ENCODE peak calls at places on chromosomes 6 and 20, in nine cellular contexts. W is ELR; U is AG08395; R is mucosa of descending colon; V is NCI-H1105; H is CD4-positive, alpha-beta memory T cell; G is ureter; L is cardiac muscle cell; Z is AG09309. E is an unnamed sample.

GRCh38 chr20:47389867-47390347 is 33.4 kb upstream of the ZMYND8 start:
- DNase-seq in W (peak; percentile 98), U (no peak), R (no peak), V (no peak), H (no peak), G (no peak), L (no peak), Z (no peak), E (peak; percentile 71)

GRCh38 chr20:26218301-26218700 is 521.6 kb upstream of the ZNF337 start:
- DNase-seq in W (peak; percentile 36), U (peak; percentile 7), R (no peak), V (no peak), H (no peak), G (no peak), L (no peak), Z (no peak), E (no peak)

GRCh38 chr6:132498638-132499037 is 14.3 kb downstream of the STX7 start:
- DNase-seq in W (no peak), U (no peak), R (no peak), V (no peak), H (no peak), G (no peak), L (no peak), Z (no peak), E (no peak)

GRCh38 chr6:151044465-151045441 is 179.3 kb downstream of the MTHFD1L start:
- DNase-seq in W (peak; percentile 88), U (no peak), R (peak; percentile 87), V (no peak), H (no peak), G (peak; percentile 71), L (no peak), Z (no peak), E (no peak)

GRCh38 chr6:16639689-16640480 is 121.4 kb downstream of the ATXN1 start:
- DNase-seq in W (peak; percentile 93), U (peak; percentile 84), R (no peak), V (no peak), H (no peak), G (no peak), L (no peak), Z (peak; percentile 55), E (peak; percentile 42)

GRCh38 chr6:160256445-160256844 is 2.2 kb downstream of the SLC22A2 start:
- DNase-seq in W (no peak), U (no peak), R (no peak), V (no peak), H (no peak), G (no peak), L (no peak), Z (no peak), E (no peak)

GRCh38 chr6:140537834-140538680 is 1163.6 kb upstream of the CITED2 start:
- DNase-seq in W (peak; percentile 93), U (peak; percentile 80), R (no peak), V (no peak), H (no peak), G (no peak), L (peak; percentile 71), Z (peak; percentile 100), E (peak; percentile 93)

GRCh38 chr20:43721097-43721428 is 5.7 kb downstream of the GTSF1L start:
- DNase-seq in W (no peak), U (no peak), R (no peak), V (no peak), H (no peak), G (no peak), L (no peak), Z (no peak), E (no peak)

GRCh38 chr20:42338274-42339172 is 720.3 kb upstream of the CHD6 start:
- DNase-seq in W (no peak), U (no peak), R (no peak), V (no peak), H (no peak), G (no peak), L (no peak), Z (no peak), E (no peak)

GRCh38 chr20:48153523-48153922 is 368.2 kb upstream of the SULF2 start:
- DNase-seq in W (no peak), U (no peak), R (no peak), V (peak; percentile 78), H (no peak), G (no peak), L (no peak), Z (no peak), E (no peak)

GRCh38 chr6:114125597-114125996 is 154.6 kb upstream of the HDAC2 start:
- DNase-seq in W (no peak), U (no peak), R (no peak), V (no peak), H (no peak), G (no peak), L (no peak), Z (no peak), E (no peak)

GRCh38 chr6:116511424-116512131 is at the start of gene CALHM5:
- DNase-seq in W (peak; percentile 93), U (peak; percentile 85), R (peak; percentile 32), V (no peak), H (no peak), G (no peak), L (peak; percentile 28), Z (peak; percentile 79), E (peak; percentile 80)

GRCh38 chr6:121748376-121748775 is 312.9 kb downstream of the GJA1 start:
- DNase-seq in W (peak; percentile 46), U (peak; percentile 75), R (no peak), V (no peak), H (no peak), G (no peak), L (no peak), Z (peak; percentile 57), E (no peak)

GRCh38 chr6:116847234-116847633 is 18.4 kb upstream of the GPRC6A start:
- DNase-seq in W (peak; percentile 65), U (peak; percentile 22), R (no peak), V (peak; percentile 46), H (no peak), G (no peak), L (peak; percentile 30), Z (peak; percentile 8), E (peak; percentile 11)

GRCh38 chr20:32445539-32446273 is 87.6 kb downstream of the ASXL1 start:
- DNase-seq in W (no peak), U (no peak), R (no peak), V (no peak), H (no peak), G (no peak), L (peak; percentile 43), Z (no peak), E (no peak)

GRCh38 chr20:63641146-63641791 is 12.0 kb downstream of the STMN3 start:
- DNase-seq in W (peak; percentile 14), U (no peak), R (peak; percentile 48), V (no peak), H (peak; percentile 67), G (no peak), L (no peak), Z (no peak), E (no peak)

GRCh38 chr6:33613794-33614166 is 7.3 kb upstream of the ITPR3 start:
- DNase-seq in W (peak; percentile 92), U (peak; percentile 94), R (no peak), V (no peak), H (no peak), G (no peak), L (no peak), Z (peak; percentile 64), E (no peak)

GRCh38 chr6:54694928-54695532 is 151.5 kb upstream of the FAM83B start:
- DNase-seq in W (peak; percentile 9), U (no peak), R (no peak), V (no peak), H (no peak), G (no peak), L (no peak), Z (no peak), E (no peak)

GRCh38 chr6:168247456-168248147 is 72.0 kb downstream of the DACT2 start:
- DNase-seq in W (no peak), U (peak; percentile 41), R (peak; percentile 86), V (peak; percentile 94), H (no peak), G (peak; percentile 72), L (no peak), Z (no peak), E (no peak)

GRCh38 chr6:11381801-11382513 is 149.5 kb upstream of the NEDD9 start:
- DNase-seq in W (no peak), U (no peak), R (peak; percentile 54), V (no peak), H (peak; percentile 88), G (no peak), L (no peak), Z (no peak), E (no peak)

GRCh38 chr20:22700387-22700786 is 116.0 kb upstream of the FOXA2 start:
- DNase-seq in W (no peak), U (no peak), R (no peak), V (peak; percentile 79), H (no peak), G (no peak), L (no peak), Z (no peak), E (no peak)

GRCh38 chr6:162922816-162923215 is 195.0 kb downstream of the PACRG start:
- DNase-seq in W (no peak), U (no peak), R (no peak), V (no peak), H (no peak), G (no peak), L (no peak), Z (no peak), E (no peak)

GRCh38 chr6:70863343-70863742 is 93.5 kb downstream of the B3GAT2 start:
- DNase-seq in W (no peak), U (no peak), R (no peak), V (no peak), H (no peak), G (no peak), L (no peak), Z (no peak), E (no peak)

GRCh38 chr6:143325379-143326140 is 124.9 kb downstream of the ADAT2 start:
- DNase-seq in W (peak; percentile 79), U (peak; percentile 20), R (no peak), V (no peak), H (no peak), G (no peak), L (no peak), Z (no peak), E (no peak)

GRCh38 chr6:44564906-44565524 is 177.5 kb downstream of the CDC5L start:
- DNase-seq in W (no peak), U (no peak), R (no peak), V (no peak), H (no peak), G (no peak), L (no peak), Z (no peak), E (no peak)

GRCh38 chr20:43963233-43963632 is 48.6 kb downstream of the TOX2 start:
- DNase-seq in W (peak; percentile 79), U (no peak), R (no peak), V (no peak), H (no peak), G (no peak), L (no peak), Z (no peak), E (no peak)

GRCh38 chr20:56347628-56348305 is 11.0 kb upstream of the FAM210B start:
- DNase-seq in W (no peak), U (no peak), R (no peak), V (no peak), H (no peak), G (no peak), L (no peak), Z (no peak), E (no peak)

GRCh38 chr6:11975353-11975977 is 36.6 kb upstream of the HIVEP1 start:
- DNase-seq in W (no peak), U (no peak), R (peak; percentile 46), V (no peak), H (no peak), G (no peak), L (no peak), Z (no peak), E (no peak)

GRCh38 chr6:132456700-132457143 is 55.4 kb upstream of the MOXD1 start:
- DNase-seq in W (no peak), U (peak; percentile 69), R (peak; percentile 24), V (no peak), H (no peak), G (no peak), L (peak; percentile 84), Z (no peak), E (no peak)

GRCh38 chr6:8435845-8436168 is 462 bp upstream of the SLC35B3 start:
- DNase-seq in W (no peak), U (no peak), R (no peak), V (no peak), H (no peak), G (no peak), L (no peak), Z (no peak), E (no peak)

GRCh38 chr6:163804991-163805390 is 390.5 kb downstream of the QKI start:
- DNase-seq in W (no peak), U (no peak), R (no peak), V (no peak), H (no peak), G (no peak), L (no peak), Z (no peak), E (no peak)